ENCODE peak calls at places on chromosomes 16 and 17, in ten cellular contexts. One of them, this sample, is unnamed.
A peak's percentile ranks its signal among the peaks of the same experiment; 100 is the strongest.

GRCh38 chr17:1764274-1764673 is 2.4 kb downstream of the SERPINF1 start:
- DNase-seq in fibroblast of lung: peak; percentile 83
- DNase-seq in breast epithelium: peak; percentile 68
- DNase-seq in endodermal cell: no peak
- DNase-seq in body of pancreas: peak; percentile 74
- DNase-seq in trophoblast cell: peak; percentile 25
- DNase-seq in right atrium auricular region: peak; percentile 91
- DNase-seq in CD4-positive, alpha-beta memory T cell: peak; percentile 43
- DNase-seq in GM23338: no peak
- DNase-seq in IMR-90: peak; percentile 87
- DNase-seq in this sample: peak; percentile 34

GRCh38 chr17:78140169-78141051 is 5.8 kb upstream of the C17orf99 start:
- DNase-seq in CD4-positive, alpha-beta memory T cell: peak; percentile 97
- DNase-seq in breast epithelium: peak; percentile 90
- DNase-seq in body of pancreas: peak; percentile 98
- DNase-seq in endodermal cell: peak; percentile 100
- DNase-seq in GM23338: peak; percentile 100
- DNase-seq in right atrium auricular region: peak; percentile 90
- DNase-seq in trophoblast cell: peak; percentile 91
- DNase-seq in IMR-90: peak; percentile 21
- DNase-seq in fibroblast of lung: peak; percentile 67
- DNase-seq in this sample: peak; percentile 99

GRCh38 chr16:54363760-54364159 is 77.2 kb upstream of the IRX3 start:
- DNase-seq in CD4-positive, alpha-beta memory T cell: no peak
- DNase-seq in breast epithelium: no peak
- DNase-seq in GM23338: no peak
- DNase-seq in IMR-90: no peak
- DNase-seq in right atrium auricular region: no peak
- DNase-seq in trophoblast cell: no peak
- DNase-seq in body of pancreas: no peak
- DNase-seq in endodermal cell: peak; percentile 64
- DNase-seq in fibroblast of lung: no peak
- DNase-seq in this sample: no peak

GRCh38 chr17:81844887-81845286 is 10.0 kb upstream of the PPP1R27 start:
- DNase-seq in fibroblast of lung: no peak
- DNase-seq in endodermal cell: no peak
- DNase-seq in breast epithelium: no peak
- DNase-seq in GM23338: no peak
- DNase-seq in right atrium auricular region: no peak
- DNase-seq in body of pancreas: no peak
- DNase-seq in IMR-90: no peak
- DNase-seq in CD4-positive, alpha-beta memory T cell: no peak
- DNase-seq in trophoblast cell: no peak
- DNase-seq in this sample: no peak

GRCh38 chr17:78484300-78485159 is 92.7 kb downstream of the DNAH17 start:
- DNase-seq in body of pancreas: no peak
- DNase-seq in endodermal cell: peak; percentile 95
- DNase-seq in fibroblast of lung: no peak
- DNase-seq in GM23338: peak; percentile 81
- DNase-seq in breast epithelium: no peak
- DNase-seq in IMR-90: no peak
- DNase-seq in trophoblast cell: no peak
- DNase-seq in right atrium auricular region: no peak
- DNase-seq in CD4-positive, alpha-beta memory T cell: peak; percentile 49
- DNase-seq in this sample: peak; percentile 98

GRCh38 chr16:154223-155030 is 2.0 kb downstream of the HBZ start:
- DNase-seq in trophoblast cell: no peak
- DNase-seq in fibroblast of lung: peak; percentile 52
- DNase-seq in endodermal cell: peak; percentile 78
- DNase-seq in GM23338: peak; percentile 69
- DNase-seq in IMR-90: peak; percentile 25
- DNase-seq in body of pancreas: peak; percentile 14
- DNase-seq in breast epithelium: no peak
- DNase-seq in CD4-positive, alpha-beta memory T cell: no peak
- DNase-seq in right atrium auricular region: no peak
- DNase-seq in this sample: peak; percentile 91

GRCh38 chr17:73003487-73003886 is 89.0 kb downstream of the SLC39A11 start:
- DNase-seq in breast epithelium: peak; percentile 54
- DNase-seq in IMR-90: no peak
- DNase-seq in fibroblast of lung: no peak
- DNase-seq in body of pancreas: peak; percentile 48
- DNase-seq in trophoblast cell: peak; percentile 88
- DNase-seq in GM23338: no peak
- DNase-seq in CD4-positive, alpha-beta memory T cell: no peak
- DNase-seq in endodermal cell: peak; percentile 64
- DNase-seq in right atrium auricular region: no peak
- DNase-seq in this sample: peak; percentile 33

GRCh38 chr17:8799001-8799850 is at the start of gene MFSD6L:
- DNase-seq in GM23338: peak; percentile 91
- DNase-seq in fibroblast of lung: peak; percentile 16
- DNase-seq in CD4-positive, alpha-beta memory T cell: no peak
- DNase-seq in trophoblast cell: peak; percentile 39
- DNase-seq in body of pancreas: peak; percentile 91
- DNase-seq in right atrium auricular region: no peak
- DNase-seq in endodermal cell: peak; percentile 92
- DNase-seq in breast epithelium: no peak
- DNase-seq in IMR-90: no peak
- DNase-seq in this sample: peak; percentile 93

GRCh38 chr17:75864448-75864871 is 9.3 kb upstream of the WBP2 start:
- DNase-seq in right atrium auricular region: peak; percentile 89
- DNase-seq in GM23338: peak; percentile 74
- DNase-seq in endodermal cell: peak; percentile 74
- DNase-seq in fibroblast of lung: peak; percentile 60
- DNase-seq in breast epithelium: no peak
- DNase-seq in IMR-90: peak; percentile 92
- DNase-seq in body of pancreas: peak; percentile 59
- DNase-seq in CD4-positive, alpha-beta memory T cell: peak; percentile 82
- DNase-seq in trophoblast cell: no peak
- DNase-seq in this sample: peak; percentile 87

GRCh38 chr16:68448360-68448970 is at the start of gene SMPD3:
- DNase-seq in body of pancreas: peak; percentile 99
- DNase-seq in breast epithelium: peak; percentile 98
- DNase-seq in IMR-90: peak; percentile 97
- DNase-seq in fibroblast of lung: peak; percentile 99
- DNase-seq in GM23338: peak; percentile 100
- DNase-seq in CD4-positive, alpha-beta memory T cell: peak; percentile 99
- DNase-seq in trophoblast cell: peak; percentile 99
- DNase-seq in endodermal cell: peak; percentile 100
- DNase-seq in right atrium auricular region: peak; percentile 91
- DNase-seq in this sample: peak; percentile 99

GRCh38 chr17:32697728-32698625 is 178.9 kb downstream of the MYO1D start:
- DNase-seq in fibroblast of lung: no peak
- DNase-seq in GM23338: no peak
- DNase-seq in CD4-positive, alpha-beta memory T cell: no peak
- DNase-seq in IMR-90: no peak
- DNase-seq in endodermal cell: no peak
- DNase-seq in trophoblast cell: peak; percentile 14
- DNase-seq in breast epithelium: no peak
- DNase-seq in right atrium auricular region: no peak
- DNase-seq in body of pancreas: no peak
- DNase-seq in this sample: no peak

GRCh38 chr17:32699247-32699646 is 177.7 kb downstream of the MYO1D start:
- DNase-seq in CD4-positive, alpha-beta memory T cell: no peak
- DNase-seq in trophoblast cell: peak; percentile 46
- DNase-seq in fibroblast of lung: no peak
- DNase-seq in GM23338: no peak
- DNase-seq in body of pancreas: no peak
- DNase-seq in IMR-90: no peak
- DNase-seq in right atrium auricular region: no peak
- DNase-seq in breast epithelium: no peak
- DNase-seq in endodermal cell: no peak
- DNase-seq in this sample: no peak

GRCh38 chr17:32695864-32696263 is 181.1 kb downstream of the MYO1D start:
- DNase-seq in breast epithelium: no peak
- DNase-seq in endodermal cell: no peak
- DNase-seq in IMR-90: no peak
- DNase-seq in right atrium auricular region: no peak
- DNase-seq in body of pancreas: no peak
- DNase-seq in fibroblast of lung: no peak
- DNase-seq in GM23338: no peak
- DNase-seq in CD4-positive, alpha-beta memory T cell: no peak
- DNase-seq in trophoblast cell: no peak
- DNase-seq in this sample: no peak

GRCh38 chr17:32696426-32696825 is 180.5 kb downstream of the MYO1D start:
- DNase-seq in trophoblast cell: no peak
- DNase-seq in endodermal cell: no peak
- DNase-seq in IMR-90: no peak
- DNase-seq in right atrium auricular region: no peak
- DNase-seq in body of pancreas: no peak
- DNase-seq in GM23338: no peak
- DNase-seq in breast epithelium: no peak
- DNase-seq in fibroblast of lung: no peak
- DNase-seq in CD4-positive, alpha-beta memory T cell: no peak
- DNase-seq in this sample: no peak

GRCh38 chr17:32701860-32702259 is 175.1 kb downstream of the MYO1D start:
- DNase-seq in IMR-90: no peak
- DNase-seq in right atrium auricular region: no peak
- DNase-seq in endodermal cell: no peak
- DNase-seq in CD4-positive, alpha-beta memory T cell: no peak
- DNase-seq in GM23338: no peak
- DNase-seq in body of pancreas: no peak
- DNase-seq in fibroblast of lung: no peak
- DNase-seq in trophoblast cell: no peak
- DNase-seq in breast epithelium: no peak
- DNase-seq in this sample: no peak
- H3K27me3 ChIP-seq in IMR-90: no peaks in the 10 kb centered on the region
- H3K27me3 ChIP-seq in right atrium auricular region: no peaks in the 10 kb centered on the region
- H3K27me3 ChIP-seq in endodermal cell: no peaks in the 10 kb centered on the region
- H3K27me3 ChIP-seq in CD4-positive, alpha-beta memory T cell: no peaks in the 10 kb centered on the region
- H3K27me3 ChIP-seq in GM23338: no peaks in the 10 kb centered on the region
- H3K27me3 ChIP-seq in body of pancreas: no peaks in the 10 kb centered on the region
- H3K27me3 ChIP-seq in fibroblast of lung: no peaks in the 10 kb centered on the region
- H3K27me3 ChIP-seq in trophoblast cell: no peaks in the 10 kb centered on the region
- H3K27me3 ChIP-seq in breast epithelium: no peaks in the 10 kb centered on the region
- H3K27me3 ChIP-seq in this sample: no peaks in the 10 kb centered on the region

GRCh38 chr16:15819046-15819445 is 37.8 kb downstream of the MYH11 start:
- DNase-seq in fibroblast of lung: no peak
- DNase-seq in body of pancreas: no peak
- DNase-seq in CD4-positive, alpha-beta memory T cell: no peak
- DNase-seq in trophoblast cell: no peak
- DNase-seq in breast epithelium: no peak
- DNase-seq in GM23338: no peak
- DNase-seq in IMR-90: no peak
- DNase-seq in endodermal cell: no peak
- DNase-seq in right atrium auricular region: no peak
- DNase-seq in this sample: no peak

GRCh38 chr16:15827299-15827698 is 29.5 kb downstream of the MYH11 start:
- DNase-seq in body of pancreas: no peak
- DNase-seq in breast epithelium: no peak
- DNase-seq in GM23338: no peak
- DNase-seq in CD4-positive, alpha-beta memory T cell: no peak
- DNase-seq in IMR-90: no peak
- DNase-seq in fibroblast of lung: no peak
- DNase-seq in endodermal cell: no peak
- DNase-seq in trophoblast cell: no peak
- DNase-seq in right atrium auricular region: no peak
- DNase-seq in this sample: no peak

GRCh38 chr16:15825750-15826305 is 31.0 kb downstream of the MYH11 start:
- DNase-seq in trophoblast cell: no peak
- DNase-seq in fibroblast of lung: no peak
- DNase-seq in body of pancreas: no peak
- DNase-seq in endodermal cell: no peak
- DNase-seq in CD4-positive, alpha-beta memory T cell: no peak
- DNase-seq in GM23338: no peak
- DNase-seq in right atrium auricular region: no peak
- DNase-seq in IMR-90: no peak
- DNase-seq in breast epithelium: no peak
- DNase-seq in this sample: no peak

GRCh38 chr16:15820837-15821236 is 36.0 kb downstream of the MYH11 start:
- DNase-seq in trophoblast cell: no peak
- DNase-seq in endodermal cell: no peak
- DNase-seq in fibroblast of lung: no peak
- DNase-seq in CD4-positive, alpha-beta memory T cell: no peak
- DNase-seq in right atrium auricular region: no peak
- DNase-seq in breast epithelium: no peak
- DNase-seq in IMR-90: no peak
- DNase-seq in body of pancreas: no peak
- DNase-seq in GM23338: no peak
- DNase-seq in this sample: no peak

DNA sequence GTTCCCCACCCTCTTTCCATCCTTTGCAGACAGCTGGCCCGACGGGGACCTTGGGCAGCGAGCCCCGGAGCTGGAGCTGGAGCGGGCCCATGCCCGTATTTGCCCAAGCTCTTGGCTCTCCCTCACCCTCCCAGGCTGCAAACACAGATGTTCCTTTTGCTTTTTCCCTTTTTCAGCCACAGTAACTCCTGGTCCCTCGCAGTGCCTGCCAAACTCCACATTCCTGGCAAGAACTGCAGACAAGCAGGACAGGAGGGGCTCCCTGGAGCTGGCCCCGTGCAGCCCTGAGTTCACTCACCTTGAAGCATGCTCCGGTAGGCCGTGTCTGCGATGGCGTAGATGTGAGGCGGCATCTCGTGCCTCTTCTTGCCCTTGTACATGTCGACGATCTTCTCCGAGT is 33.9 kb downstream of the MYH11 start:
- DNase-seq in fibroblast of lung: no peak
- DNase-seq in GM23338: no peak
- DNase-seq in IMR-90: no peak
- DNase-seq in trophoblast cell: no peak
- DNase-seq in breast epithelium: peak; percentile 58
- DNase-seq in CD4-positive, alpha-beta memory T cell: no peak
- DNase-seq in endodermal cell: no peak
- DNase-seq in right atrium auricular region: no peak
- DNase-seq in body of pancreas: peak; percentile 83
- DNase-seq in this sample: no peak
- H3K4me3 ChIP-seq in fibroblast of lung: no peak overlapping the region
- H3K4me3 ChIP-seq in GM23338: no peak overlapping the region
- H3K4me3 ChIP-seq in IMR-90: no peak overlapping the region
- H3K4me3 ChIP-seq in trophoblast cell: no peak overlapping the region
- H3K4me3 ChIP-seq in breast epithelium: no peak overlapping the region
- H3K4me3 ChIP-seq in CD4-positive, alpha-beta memory T cell: no peak overlapping the region
- H3K4me3 ChIP-seq in endodermal cell: no peak overlapping the region
- H3K4me3 ChIP-seq in right atrium auricular region: no peak overlapping the region
- H3K4me3 ChIP-seq in body of pancreas: no peak overlapping the region
- H3K4me3 ChIP-seq in this sample: no peak overlapping the region

DNA sequence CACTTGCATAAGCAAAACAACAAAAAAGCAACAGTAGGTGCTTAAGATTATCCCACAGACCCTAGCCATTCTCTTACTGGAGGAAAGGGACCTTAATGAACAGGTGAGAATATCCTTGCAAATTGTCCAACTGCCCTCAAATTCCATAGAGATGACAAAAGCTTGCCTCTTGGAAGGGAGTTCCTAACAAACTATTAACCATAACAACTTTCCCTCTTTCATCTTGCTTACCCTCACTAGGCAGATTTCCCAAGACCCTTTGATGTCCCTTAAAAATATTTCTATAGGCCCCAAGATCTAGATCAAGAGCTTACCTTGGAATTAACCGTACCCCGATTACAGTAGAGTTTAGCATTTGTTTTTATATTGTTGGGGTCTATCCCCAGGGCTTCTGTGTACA is 21.8 kb downstream of the CNP start:
- DNase-seq in CD4-positive, alpha-beta memory T cell: no peak
- DNase-seq in right atrium auricular region: no peak
- DNase-seq in trophoblast cell: peak; percentile 31
- DNase-seq in breast epithelium: no peak
- DNase-seq in IMR-90: no peak
- DNase-seq in fibroblast of lung: no peak
- DNase-seq in body of pancreas: no peak
- DNase-seq in endodermal cell: no peak
- DNase-seq in GM23338: no peak
- DNase-seq in this sample: no peak
- H3K36me3 ChIP-seq in CD4-positive, alpha-beta memory T cell: peaks cover 60% of the 10 kb centered on the region
- H3K36me3 ChIP-seq in right atrium auricular region: peaks cover 89% of the 10 kb centered on the region
- H3K36me3 ChIP-seq in trophoblast cell: peaks cover 35% of the 10 kb centered on the region
- H3K36me3 ChIP-seq in breast epithelium: peaks cover 19% of the 10 kb centered on the region
- H3K36me3 ChIP-seq in IMR-90: peaks cover 58% of the 10 kb centered on the region
- H3K36me3 ChIP-seq in fibroblast of lung: peaks cover 9% of the 10 kb centered on the region
- H3K36me3 ChIP-seq in body of pancreas: peaks cover 44% of the 10 kb centered on the region
- H3K36me3 ChIP-seq in endodermal cell: peaks cover 93% of the 10 kb centered on the region
- H3K36me3 ChIP-seq in GM23338: peaks cover 78% of the 10 kb centered on the region
- H3K36me3 ChIP-seq in this sample: peaks cover 68% of the 10 kb centered on the region

GRCh38 chr17:74736423-74737298 is at the start of gene RAB37:
- DNase-seq in GM23338: peak; percentile 84
- DNase-seq in trophoblast cell: no peak
- DNase-seq in endodermal cell: peak; percentile 95
- DNase-seq in fibroblast of lung: no peak
- DNase-seq in body of pancreas: peak; percentile 76
- DNase-seq in IMR-90: no peak
- DNase-seq in right atrium auricular region: peak; percentile 66
- DNase-seq in breast epithelium: no peak
- DNase-seq in CD4-positive, alpha-beta memory T cell: peak; percentile 64
- DNase-seq in this sample: peak; percentile 97
- H3K27me3 ChIP-seq in GM23338: peaks cover 11% of the 10 kb centered on the region
- H3K27me3 ChIP-seq in trophoblast cell: peaks cover 18% of the 10 kb centered on the region
- H3K27me3 ChIP-seq in endodermal cell: peaks cover 15% of the 10 kb centered on the region
- H3K27me3 ChIP-seq in fibroblast of lung: peaks cover 19% of the 10 kb centered on the region
- H3K27me3 ChIP-seq in body of pancreas: no peaks in the 10 kb centered on the region
- H3K27me3 ChIP-seq in IMR-90: peaks cover 47% of the 10 kb centered on the region
- H3K27me3 ChIP-seq in right atrium auricular region: peaks cover 19% of the 10 kb centered on the region
- H3K27me3 ChIP-seq in breast epithelium: no peaks in the 10 kb centered on the region
- H3K27me3 ChIP-seq in CD4-positive, alpha-beta memory T cell: no peaks in the 10 kb centered on the region
- H3K27me3 ChIP-seq in this sample: peaks cover 22% of the 10 kb centered on the region

This sample was measured in H7.